ENCODE peak calls at places on chromosomes 5 and 9, in eight cellular contexts. P is T-helper 17 cell; T is left ventricle myocardium superior; O is CD4-positive, alpha-beta T cell; B is left cardiac atrium; D is CD4-positive, CD25-positive, alpha-beta regulatory T cell; V is activated naive CD8-positive, alpha-beta T cell treated with anti-CD3 and anti-CD28 coated beads, Interleukin-2, amount 10 ng/mL, durations not matched to agents 7 days and 5 days; N is natural killer cell. R is an unnamed sample.

GRCh38 chr5:78560456-78560855 is 88.1 kb downstream of the LHFPL2 start:
- ATAC-seq in P (no peak), T (no peak), O (no peak), B (no peak), D (no peak), V (no peak), N (no peak), R (no peak)

GRCh38 chr5:94154672-94155071 is 413.3 kb upstream of the POU5F2 start:
- ATAC-seq in P (no peak), T (no peak), O (no peak), B (no peak), D (no peak), V (no peak), N (no peak), R (no peak)

GRCh38 chr5:142621227-142621626 is 64.7 kb downstream of the FGF1 start:
- ATAC-seq in P (no peak), T (no peak), O (no peak), B (no peak), D (no peak), V (no peak), N (no peak), R (no peak)

GRCh38 chr9:5873439-5873838 is 17.2 kb upstream of the MLANA start:
- ATAC-seq in P (no peak), T (no peak), O (no peak), B (no peak), D (no peak), V (no peak), N (no peak), R (no peak)

GRCh38 chr9:27340876-27341540 is 44.1 kb upstream of the EQTN start:
- ATAC-seq in P (no peak), T (peak; percentile 38), O (no peak), B (no peak), D (no peak), V (no peak), N (no peak), R (peak; percentile 38)

GRCh38 chr9:91771027-91771426 is 179.0 kb downstream of the ROR2 start:
- ATAC-seq in P (no peak), T (peak; percentile 78), O (no peak), B (peak; percentile 64), D (no peak), V (no peak), N (no peak), R (peak; percentile 66)

GRCh38 chr9:109408759-109409462 is 88.1 kb upstream of the EPB41L4B start:
- ATAC-seq in P (no peak), T (no peak), O (no peak), B (no peak), D (no peak), V (no peak), N (no peak), R (no peak)

GRCh38 chr5:66436721-66437120 is 159.5 kb upstream of the MAST4 start:
- ATAC-seq in P (no peak), T (peak; percentile 45), O (no peak), B (no peak), D (no peak), V (no peak), N (no peak), R (no peak)

GRCh38 chr5:15550502-15551115 is 50.6 kb downstream of the FBXL7 start:
- ATAC-seq in P (no peak), T (peak; percentile 64), O (no peak), B (peak; percentile 55), D (no peak), V (no peak), N (no peak), R (no peak)

GRCh38 chr5:144369001-144369400 is 198.3 kb downstream of the KCTD16 start:
- ATAC-seq in P (no peak), T (no peak), O (no peak), B (no peak), D (no peak), V (no peak), N (no peak), R (no peak)

GRCh38 chr9:136132500-136133050 is 13.9 kb upstream of the TMEM250 start:
- ATAC-seq in P (peak; percentile 30), T (peak; percentile 43), O (no peak), B (peak; percentile 29), D (no peak), V (no peak), N (no peak), R (no peak)

GRCh38 chr9:69496803-69497450 is 171.9 kb downstream of the ENTREP1 start:
- ATAC-seq in P (no peak), T (no peak), O (no peak), B (no peak), D (no peak), V (no peak), N (no peak), R (no peak)

GRCh38 chr5:162911873-162912272 is 525.5 kb upstream of the CCNG1 start:
- ATAC-seq in P (no peak), T (no peak), O (no peak), B (no peak), D (no peak), V (no peak), N (no peak), R (no peak)

GRCh38 chr5:172411423-172412111 is 42.8 kb downstream of the SH3PXD2B start:
- ATAC-seq in P (no peak), T (peak; percentile 35), O (no peak), B (peak; percentile 31), D (no peak), V (peak; percentile 43), N (no peak), R (no peak)

GRCh38 chr5:68379275-68380026 is 163.9 kb downstream of the PIK3R1 start:
- ATAC-seq in P (no peak), T (no peak), O (no peak), B (peak; percentile 33), D (no peak), V (no peak), N (no peak), R (peak; percentile 66)

GRCh38 chr5:111930407-111930806 is 173.4 kb upstream of the NREP start:
- ATAC-seq in P (no peak), T (no peak), O (no peak), B (no peak), D (no peak), V (no peak), N (no peak), R (no peak)

GRCh38 chr5:95872333-95873268 is 50.1 kb upstream of the GLRX start:
- ATAC-seq in P (no peak), T (peak; percentile 43), O (no peak), B (peak; percentile 42), D (no peak), V (no peak), N (no peak), R (no peak)

GRCh38 chr5:124747770-124748686 is 1.6 kb upstream of the ZNF608 start:
- ATAC-seq in P (peak; percentile 76), T (peak; percentile 46), O (no peak), B (no peak), D (peak; percentile 46), V (no peak), N (peak; percentile 65), R (no peak)

GRCh38 chr9:89059925-89060506 is 68.7 kb downstream of the S1PR3 start:
- ATAC-seq in P (no peak), T (no peak), O (no peak), B (no peak), D (no peak), V (no peak), N (no peak), R (no peak)

GRCh38 chr9:119477197-119477596 is 108.0 kb upstream of the BRINP1 start:
- ATAC-seq in P (no peak), T (no peak), O (no peak), B (no peak), D (no peak), V (no peak), N (no peak), R (no peak)

GRCh38 chr5:128532127-128532526 is 5.9 kb downstream of the FBN2 start:
- ATAC-seq in P (no peak), T (no peak), O (no peak), B (no peak), D (no peak), V (no peak), N (no peak), R (no peak)

GRCh38 chr9:114718801-114719221 is 36.8 kb upstream of the TEX48 start:
- ATAC-seq in P (peak; percentile 95), T (no peak), O (peak; percentile 88), B (no peak), D (peak; percentile 96), V (peak; percentile 97), N (no peak), R (no peak)

GRCh38 chr5:59249726-59250125 is 643.8 kb downstream of the PDE4D start:
- ATAC-seq in P (no peak), T (no peak), O (no peak), B (no peak), D (no peak), V (no peak), N (no peak), R (no peak)

GRCh38 chr9:8962084-8962483 is 1162.5 kb upstream of the DMAC1 start:
- ATAC-seq in P (no peak), T (no peak), O (no peak), B (no peak), D (no peak), V (no peak), N (no peak), R (no peak)

GRCh38 chr5:123170816-123171345 is 81.8 kb downstream of the PRDM6 start:
- ATAC-seq in P (no peak), T (no peak), O (no peak), B (no peak), D (no peak), V (no peak), N (no peak), R (no peak)

GRCh38 chr5:73381587-73382411 is 66.8 kb downstream of the FOXD1 start:
- ATAC-seq in P (peak; percentile 14), T (no peak), O (no peak), B (peak; percentile 57), D (no peak), V (no peak), N (no peak), R (no peak)

GRCh38 chr9:13919386-13919785 is 394.6 kb downstream of the NFIB start:
- ATAC-seq in P (no peak), T (no peak), O (no peak), B (no peak), D (no peak), V (no peak), N (no peak), R (no peak)

GRCh38 chr9:135762921-135763320 is 60.9 kb downstream of the KCNT1 start:
- ATAC-seq in P (no peak), T (no peak), O (no peak), B (no peak), D (no peak), V (no peak), N (no peak), R (no peak)

GRCh38 chr5:172642926-172643325 is 1.9 kb downstream of the NEURL1B start:
- ATAC-seq in P (no peak), T (peak; percentile 41), O (no peak), B (no peak), D (no peak), V (no peak), N (no peak), R (no peak)

GRCh38 chr9:37729499-37729898 is 24.1 kb upstream of the TRMT10B start:
- ATAC-seq in P (no peak), T (no peak), O (no peak), B (no peak), D (no peak), V (no peak), N (peak; percentile 28), R (no peak)

GRCh38 chr9:95197692-95198271 is 119.7 kb downstream of the FANCC start:
- ATAC-seq in P (no peak), T (peak; percentile 80), O (no peak), B (peak; percentile 82), D (no peak), V (no peak), N (no peak), R (no peak)

GRCh38 chr5:133952729-133953567 is 15.5 kb downstream of the C5orf15 start:
- ATAC-seq in P (no peak), T (peak; percentile 89), O (no peak), B (peak; percentile 88), D (no peak), V (no peak), N (no peak), R (peak; percentile 97)

GRCh38 chr9:121260457-121261106 is 7.4 kb upstream of the GSN start:
- ATAC-seq in P (no peak), T (no peak), O (no peak), B (no peak), D (no peak), V (no peak), N (no peak), R (no peak)

GRCh38 chr5:123285122-123286011 is 137.8 kb downstream of the CEP120 start:
- ATAC-seq in P (no peak), T (no peak), O (no peak), B (peak; percentile 23), D (no peak), V (no peak), N (no peak), R (peak; percentile 51)